ENCODE peak calls at places on chromosomes 11 and 22, in ten cellular contexts. M, J, I, A, B, T, Z, V, L and K are unnamed samples.

GRCh38 chr11:69576069-69576782 is 64.7 kb upstream of the CCND1 start:
- DNase-seq in L (no peak), B (no peak), A (peak), M (no peak), T (no peak), V (no peak), I (no peak), Z (no peak), J (peak), K (no peak)

GRCh38 chr22:28148816-28149465 is 229.9 kb upstream of the PITPNB start:
- DNase-seq in Z (no peak), A (no peak), I (no peak), T (no peak), L (no peak), M (no peak), B (no peak), V (no peak), J (no peak), K (no peak)

GRCh38 chr11:45280449-45280848 is 5.7 kb downstream of the SYT13 start:
- DNase-seq in Z (no peak), M (no peak), I (no peak), A (no peak), B (no peak), T (no peak), J (no peak), L (peak), V (no peak), K (no peak)

GRCh38 chr11:134818531-134818930 is 406.5 kb upstream of the B3GAT1 start:
- DNase-seq in B (no peak), M (no peak), V (no peak), I (no peak), J (no peak), T (no peak), Z (no peak), A (no peak), L (no peak), K (no peak)

GRCh38 chr22:42076764-42077485 is 2.6 kb upstream of the SMDT1 start:
- DNase-seq in Z (no peak), V (no peak), T (no peak), A (no peak), L (no peak), M (peak), B (no peak), J (no peak), I (no peak), K (peak)

GRCh38 chr11:67463680-67464410 is 5.2 kb downstream of the TMEM134 start:
- DNase-seq in A (peak), B (peak), Z (peak), I (peak), T (no peak), L (no peak), V (no peak), J (peak), M (peak), K (peak)

GRCh38 chr22:39266398-39267030 is 21.7 kb upstream of the PDGFB start:
- DNase-seq in J (peak), Z (no peak), T (no peak), I (no peak), A (no peak), L (no peak), V (no peak), M (no peak), B (no peak), K (no peak)

GRCh38 chr11:15278129-15278528 is 163.4 kb downstream of the INSC start:
- DNase-seq in V (no peak), L (no peak), B (no peak), T (no peak), M (no peak), J (no peak), I (no peak), Z (no peak), A (no peak), K (no peak)

GRCh38 chr22:26697151-26697550 is 39.8 kb downstream of the MIAT start:
- DNase-seq in T (no peak), I (no peak), A (no peak), B (no peak), L (no peak), Z (no peak), V (no peak), M (no peak), J (no peak), K (no peak)

GRCh38 chr11:134478611-134479010 is 66.6 kb upstream of the B3GAT1 start:
- DNase-seq in M (no peak), B (no peak), A (no peak), L (no peak), Z (peak), I (no peak), T (no peak), V (no peak), J (no peak), K (no peak)

GRCh38 chr22:33639588-33640254 is 280.6 kb downstream of the LARGE1 start:
- DNase-seq in A (no peak), M (no peak), B (no peak), T (no peak), I (no peak), J (no peak), V (no peak), Z (no peak), L (no peak), K (no peak)

GRCh38 chr11:124285610-124286344 is 28.0 kb downstream of the OR8D1 start:
- DNase-seq in I (no peak), B (no peak), A (no peak), M (no peak), Z (no peak), J (no peak), V (peak), T (no peak), L (no peak), K (no peak)

GRCh38 chr11:67056640-67057409 is at the start of gene RHOD:
- DNase-seq in A (no peak), V (peak), L (no peak), B (no peak), T (peak), J (peak), I (peak), Z (no peak), M (peak), K (peak)

GRCh38 chr11:80315263-80315662 is 874.4 kb upstream of the TENM4 start:
- DNase-seq in V (no peak), T (no peak), Z (no peak), B (no peak), A (no peak), J (no peak), L (no peak), M (no peak), I (no peak), K (no peak)

GRCh38 chr22:25437414-25438160 is 126.9 kb upstream of the GRK3 start:
- DNase-seq in J (no peak), I (no peak), V (no peak), M (no peak), L (no peak), A (no peak), Z (no peak), T (no peak), B (no peak), K (no peak)

GRCh38 chr11:77779935-77780334 is 40.6 kb downstream of the RSF1 start:
- DNase-seq in L (no peak), V (peak), I (no peak), T (no peak), M (no peak), B (no peak), J (no peak), A (no peak), Z (no peak), K (no peak)

GRCh38 chr11:72308226-72309073 is 64.5 kb upstream of the PHOX2A start:
- DNase-seq in B (no peak), J (no peak), V (peak), A (no peak), M (no peak), I (no peak), T (no peak), Z (peak), L (peak), K (no peak)

GRCh38 chr11:1521382-1522080 is 35.0 kb upstream of the MOB2 start:
- DNase-seq in J (no peak), B (no peak), A (no peak), I (peak), L (no peak), M (no peak), Z (no peak), V (no peak), T (no peak), K (peak)

GRCh38 chr22:42172385-42173172 is 42.0 kb upstream of the CYP2D6 start:
- DNase-seq in J (no peak), M (no peak), Z (peak), T (no peak), B (no peak), A (no peak), L (no peak), V (no peak), I (peak), K (no peak)

GRCh38 chr11:7595016-7595869 is 78.1 kb downstream of the CYB5R2 start:
- DNase-seq in J (no peak), V (no peak), I (no peak), Z (no peak), M (no peak), B (no peak), T (no peak), L (no peak), A (no peak), K (no peak)

GRCh38 chr11:61756452-61757212 is 4.2 kb downstream of the MYRF start:
- DNase-seq in I (peak), V (peak), A (no peak), L (no peak), Z (no peak), B (peak), J (no peak), M (peak), T (no peak), K (no peak)

GRCh38 chr11:134282121-134283045 is 6.2 kb downstream of the GLB1L3 start:
- DNase-seq in J (no peak), L (no peak), A (no peak), T (no peak), B (no peak), Z (no peak), M (peak), V (no peak), I (no peak), K (no peak)

GRCh38 chr11:61111786-61112517 is 9.7 kb downstream of the CD5 start:
- DNase-seq in A (no peak), J (no peak), Z (no peak), M (no peak), V (no peak), B (no peak), T (no peak), I (no peak), L (no peak), K (peak)

GRCh38 chr11:1111545-1112212 is 37.0 kb downstream of the MUC2 start:
- DNase-seq in B (no peak), M (no peak), T (no peak), I (no peak), V (no peak), Z (no peak), J (no peak), L (no peak), A (peak), K (peak)

GRCh38 chr22:48658871-48659270 is 1168.8 kb downstream of the BRD1 start:
- DNase-seq in B (no peak), L (no peak), V (no peak), J (no peak), Z (no peak), A (no peak), I (no peak), M (no peak), T (no peak), K (no peak)

GRCh38 chr11:105960252-105961245 is 61.5 kb downstream of the MSANTD4 start:
- DNase-seq in T (no peak), J (no peak), Z (no peak), I (no peak), V (no peak), L (no peak), M (no peak), B (no peak), A (no peak), K (no peak)

GRCh38 chr22:38238519-38239051 is 34.2 kb downstream of the TMEM184B start:
- DNase-seq in A (peak), L (no peak), I (no peak), B (no peak), V (no peak), Z (no peak), M (no peak), T (no peak), J (no peak), K (no peak)

GRCh38 chr22:38236786-38237185 is 35.0 kb downstream of the MAFF start:
- DNase-seq in M (peak), I (no peak), B (no peak), L (no peak), A (peak), T (peak), V (no peak), Z (no peak), J (no peak), K (no peak)

GRCh38 chr22:38240734-38241252 is 32.0 kb downstream of the TMEM184B start:
- DNase-seq in B (peak), V (peak), Z (no peak), M (peak), J (no peak), L (no peak), T (peak), A (no peak), I (peak), K (no peak)

GRCh38 chr22:38235240-38235850 is 33.6 kb downstream of the MAFF start:
- DNase-seq in Z (no peak), T (no peak), J (no peak), V (no peak), A (peak), I (no peak), B (no peak), L (no peak), M (no peak), K (no peak)

GRCh38 chr22:38239101-38239761 is 33.6 kb downstream of the TMEM184B start:
- DNase-seq in Z (no peak), L (no peak), M (no peak), I (no peak), A (no peak), T (peak), J (no peak), B (no peak), V (peak), K (no peak)
- TF ChIP-seq POLR2AphosphoS5 in Z (no peak), L (no peak), M (peak), I (no peak), A (no peak), T (no peak), J (no peak), B (no peak), V (peak), K (peak)

GRCh38 chr22:35900483-35901168 is 128.0 kb downstream of the RBFOX2 start:
- DNase-seq in M (no peak), I (no peak), J (no peak), V (peak), T (no peak), A (no peak), L (no peak), Z (no peak), B (peak), K (no peak)

GRCh38 chr22:35905894-35906293 is 122.7 kb downstream of the RBFOX2 start:
- DNase-seq in M (no peak), V (no peak), T (no peak), J (no peak), A (no peak), B (no peak), I (no peak), Z (no peak), L (no peak), K (no peak)

GRCh38 chr22:35904332-35904692 is 124.3 kb downstream of the RBFOX2 start:
- DNase-seq in Z (no peak), M (no peak), V (no peak), T (no peak), L (no peak), B (no peak), A (no peak), J (no peak), I (no peak), K (no peak)

GRCh38 chr22:35903571-35904331 is 124.9 kb downstream of the RBFOX2 start:
- DNase-seq in A (no peak), J (no peak), M (no peak), Z (no peak), B (no peak), I (no peak), T (no peak), V (peak), L (no peak), K (no peak)

GRCh38 chr22:35904752-35905151 is 123.9 kb downstream of the RBFOX2 start:
- DNase-seq in M (no peak), A (no peak), J (no peak), V (no peak), Z (no peak), T (no peak), L (no peak), I (no peak), B (no peak), K (no peak)
- H3K4me3 ChIP-seq in M (no peak), A (no peak), J (no peak), V (no peak), Z (no peak), T (no peak), L (no peak), I (no peak), B (no peak), K (no peak)

GRCh38 chr11:111565111-111565720 is 24.7 kb downstream of the LAYN start:
- DNase-seq in L (peak), Z (peak), I (peak), B (peak), M (peak), J (peak), T (peak), V (peak), A (peak), K (no peak)
- TF ChIP-seq POLR2AphosphoS5 in L (no peak), Z (no peak), I (no peak), B (no peak), M (no peak), J (no peak), T (peak), V (no peak), A (no peak), K (peak)

GRCh38 chr11:127339376-127339775 is 338.8 kb upstream of the KIRREL3 start:
- DNase-seq in T (no peak), A (no peak), B (no peak), J (no peak), V (no peak), L (no peak), M (no peak), I (no peak), Z (no peak), K (no peak)
- H3K4me3 ChIP-seq in T (no peak), A (no peak), B (no peak), J (no peak), V (no peak), L (no peak), M (no peak), I (no peak), Z (no peak), K (no peak)

GRCh38 chr22:49783926-49784629 is 43.6 kb downstream of the BRD1 start:
- DNase-seq in Z (no peak), V (no peak), B (no peak), L (no peak), T (no peak), M (no peak), I (no peak), J (no peak), A (no peak), K (no peak)
- TF ChIP-seq POLR2AphosphoS5 in Z (no peak), V (no peak), B (no peak), L (no peak), T (no peak), M (no peak), I (no peak), J (no peak), A (no peak), K (peak)

DNA sequence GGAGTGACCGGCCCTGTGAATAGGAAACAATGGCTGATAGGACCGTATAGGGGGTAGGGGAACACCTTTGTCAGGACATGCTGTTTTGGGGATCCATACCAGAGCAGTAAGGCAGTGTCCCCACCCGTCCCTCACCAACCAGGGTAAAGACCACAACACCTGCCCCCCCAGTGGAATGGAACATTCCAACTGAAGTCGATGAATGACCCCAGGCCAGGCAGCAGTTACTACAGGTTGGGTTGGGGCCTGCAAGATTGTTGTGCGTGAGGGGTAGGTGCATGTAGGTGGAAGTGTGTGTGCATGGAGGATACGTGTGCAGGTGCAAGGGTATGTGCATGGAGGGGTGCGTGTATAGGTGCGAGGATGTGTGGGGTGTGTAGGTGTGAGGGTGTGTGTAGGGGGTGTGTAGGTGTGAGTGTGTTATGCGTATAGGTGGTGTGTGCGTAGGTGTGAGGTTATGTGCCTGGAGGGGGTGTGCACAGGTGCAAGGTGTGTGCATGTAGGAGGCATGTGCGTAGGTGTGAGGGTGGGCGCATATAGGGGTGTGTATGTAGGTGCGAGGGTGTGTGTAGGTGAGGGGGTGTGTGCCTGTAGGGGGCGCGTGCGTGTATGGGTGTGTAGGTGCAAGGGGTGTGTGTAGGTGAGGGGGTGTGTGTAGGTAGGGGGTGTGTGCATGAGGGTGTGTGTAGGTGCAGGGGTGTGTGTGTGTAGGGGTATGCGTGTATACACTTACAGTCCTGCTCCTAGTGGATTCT is 32.9 kb downstream of the PISD start:
- DNase-seq in I (no peak), T (no peak), Z (no peak), V (no peak), A (no peak), B (no peak), M (no peak), L (no peak), J (no peak), K (peak)
- H3K4me3 ChIP-seq in I (no peak), T (no peak), Z (no peak), V (no peak), A (peak), B (peak), M (peak), L (peak), J (no peak), K (peak)

GRCh38 chr11:19398772-19399542 is 158.2 kb upstream of the E2F8 start:
- DNase-seq in B (no peak), V (no peak), A (no peak), T (no peak), L (no peak), M (peak), Z (no peak), I (peak), J (no peak), K (no peak)
- TF ChIP-seq POLR2AphosphoS5 in B (no peak), V (no peak), A (no peak), T (no peak), L (no peak), M (no peak), Z (no peak), I (no peak), J (no peak), K (peak)

DNA sequence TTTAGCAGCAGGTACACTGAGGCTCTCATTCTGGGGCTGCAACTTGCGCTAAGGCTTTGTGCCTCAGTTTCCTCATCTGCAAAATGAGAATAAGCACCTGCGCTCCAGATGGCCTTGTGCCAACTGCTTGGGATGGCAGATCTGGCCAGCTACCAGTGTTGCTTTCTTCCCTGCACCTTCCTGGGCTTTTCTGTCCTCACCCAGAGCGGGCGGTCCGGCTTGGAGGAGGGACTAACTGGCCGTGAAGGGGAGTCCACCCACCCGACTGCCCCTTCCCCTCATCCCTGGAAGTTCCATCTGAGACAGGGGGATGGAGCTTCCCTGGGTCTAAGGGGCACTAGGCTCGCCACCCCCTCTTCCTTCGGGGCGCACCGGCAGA is 3.5 kb downstream of the SLC16A8 start:
- DNase-seq in V (no peak), A (peak), J (no peak), L (no peak), T (no peak), Z (no peak), M (no peak), I (no peak), B (no peak), K (no peak)
- H3K4me3 ChIP-seq in V (no peak), A (peak), J (no peak), L (no peak), T (peak), Z (no peak), M (peak), I (no peak), B (no peak), K (no peak)